ENCODE peak calls at places on chromosomes 7 and 10, in nine cellular contexts. One of them, this sample, is unnamed.

GRCh38 chr7:31938650-31939049 is 131.6 kb downstream of the PDE1C start:
- DNase-seq in RWPE1: peak
- DNase-seq in BJ: no peak
- DNase-seq in fibroblast of lung: no peak
- DNase-seq in thoracic aorta: no peak
- DNase-seq in Peyer's patch: no peak
- DNase-seq in endothelial cell: no peak
- DNase-seq in PC-3: peak
- DNase-seq in psoas muscle: no peak
- DNase-seq in this sample: no peak

GRCh38 chr10:101095550-101096213 is 33.9 kb downstream of the KAZALD1 start:
- DNase-seq in RWPE1: peak
- DNase-seq in BJ: no peak
- DNase-seq in fibroblast of lung: peak
- DNase-seq in thoracic aorta: no peak
- DNase-seq in Peyer's patch: peak
- DNase-seq in endothelial cell: peak
- DNase-seq in PC-3: peak
- DNase-seq in psoas muscle: peak
- DNase-seq in this sample: peak

GRCh38 chr7:132580277-132580676 is 4.0 kb upstream of the PLXNA4 start:
- DNase-seq in RWPE1: no peak
- DNase-seq in BJ: no peak
- DNase-seq in fibroblast of lung: no peak
- DNase-seq in thoracic aorta: no peak
- DNase-seq in Peyer's patch: no peak
- DNase-seq in endothelial cell: no peak
- DNase-seq in PC-3: peak
- DNase-seq in psoas muscle: no peak
- DNase-seq in this sample: no peak

GRCh38 chr7:157006205-157006747 is 4.2 kb downstream of the MNX1 start:
- DNase-seq in RWPE1: no peak
- DNase-seq in BJ: no peak
- DNase-seq in fibroblast of lung: no peak
- DNase-seq in thoracic aorta: no peak
- DNase-seq in Peyer's patch: peak
- DNase-seq in endothelial cell: peak
- DNase-seq in PC-3: no peak
- DNase-seq in psoas muscle: peak
- DNase-seq in this sample: no peak

GRCh38 chr10:101708870-101709269 is 13.9 kb upstream of the FBXW4 start:
- DNase-seq in RWPE1: no peak
- DNase-seq in BJ: no peak
- DNase-seq in fibroblast of lung: no peak
- DNase-seq in thoracic aorta: no peak
- DNase-seq in Peyer's patch: no peak
- DNase-seq in endothelial cell: no peak
- DNase-seq in PC-3: no peak
- DNase-seq in psoas muscle: no peak
- DNase-seq in this sample: no peak

GRCh38 chr7:43077732-43078391 is 34.6 kb upstream of the HECW1 start:
- DNase-seq in RWPE1: peak
- DNase-seq in BJ: no peak
- DNase-seq in fibroblast of lung: peak
- DNase-seq in thoracic aorta: no peak
- DNase-seq in Peyer's patch: no peak
- DNase-seq in endothelial cell: no peak
- DNase-seq in PC-3: peak
- DNase-seq in psoas muscle: no peak
- DNase-seq in this sample: no peak

GRCh38 chr7:55111007-55111406 is 92.2 kb downstream of the EGFR start:
- DNase-seq in RWPE1: no peak
- DNase-seq in BJ: peak
- DNase-seq in fibroblast of lung: peak
- DNase-seq in thoracic aorta: no peak
- DNase-seq in Peyer's patch: no peak
- DNase-seq in endothelial cell: no peak
- DNase-seq in PC-3: no peak
- DNase-seq in psoas muscle: no peak
- DNase-seq in this sample: no peak

GRCh38 chr7:73573276-73573675 is 5.1 kb downstream of the TBL2 start:
- DNase-seq in RWPE1: no peak
- DNase-seq in BJ: no peak
- DNase-seq in fibroblast of lung: no peak
- DNase-seq in thoracic aorta: no peak
- DNase-seq in Peyer's patch: no peak
- DNase-seq in endothelial cell: no peak
- DNase-seq in PC-3: no peak
- DNase-seq in psoas muscle: no peak
- DNase-seq in this sample: no peak

GRCh38 chr7:35420657-35421056 is 166.8 kb upstream of the TBX20 start:
- DNase-seq in RWPE1: no peak
- DNase-seq in BJ: no peak
- DNase-seq in fibroblast of lung: peak
- DNase-seq in thoracic aorta: no peak
- DNase-seq in Peyer's patch: no peak
- DNase-seq in endothelial cell: no peak
- DNase-seq in PC-3: peak
- DNase-seq in psoas muscle: no peak
- DNase-seq in this sample: no peak

GRCh38 chr10:31134303-31134928 is 102.8 kb upstream of the ZNF438 start:
- DNase-seq in RWPE1: peak
- DNase-seq in BJ: no peak
- DNase-seq in fibroblast of lung: peak
- DNase-seq in thoracic aorta: no peak
- DNase-seq in Peyer's patch: no peak
- DNase-seq in endothelial cell: peak
- DNase-seq in PC-3: peak
- DNase-seq in psoas muscle: peak
- DNase-seq in this sample: no peak

GRCh38 chr10:119348516-119349240 is 141.3 kb downstream of the GRK5 start:
- DNase-seq in RWPE1: no peak
- DNase-seq in BJ: no peak
- DNase-seq in fibroblast of lung: peak
- DNase-seq in thoracic aorta: no peak
- DNase-seq in Peyer's patch: peak
- DNase-seq in endothelial cell: no peak
- DNase-seq in PC-3: no peak
- DNase-seq in psoas muscle: no peak
- DNase-seq in this sample: no peak

GRCh38 chr10:97685395-97685958 is 1.6 kb downstream of the AVPI1 start:
- DNase-seq in RWPE1: peak
- DNase-seq in BJ: no peak
- DNase-seq in fibroblast of lung: peak
- DNase-seq in thoracic aorta: no peak
- DNase-seq in Peyer's patch: no peak
- DNase-seq in endothelial cell: peak
- DNase-seq in PC-3: peak
- DNase-seq in psoas muscle: no peak
- DNase-seq in this sample: peak

GRCh38 chr7:45070254-45070642 is 18.5 kb downstream of the NACAD start:
- DNase-seq in RWPE1: no peak
- DNase-seq in BJ: no peak
- DNase-seq in fibroblast of lung: no peak
- DNase-seq in thoracic aorta: no peak
- DNase-seq in Peyer's patch: no peak
- DNase-seq in endothelial cell: no peak
- DNase-seq in PC-3: no peak
- DNase-seq in psoas muscle: no peak
- DNase-seq in this sample: no peak

GRCh38 chr7:1713502-1714484 is 43.7 kb downstream of the ELFN1 start:
- DNase-seq in RWPE1: no peak
- DNase-seq in BJ: no peak
- DNase-seq in fibroblast of lung: no peak
- DNase-seq in thoracic aorta: no peak
- DNase-seq in Peyer's patch: no peak
- DNase-seq in endothelial cell: peak
- DNase-seq in PC-3: no peak
- DNase-seq in psoas muscle: peak
- DNase-seq in this sample: no peak

GRCh38 chr10:80444646-80445319 is 9.3 kb upstream of the TSPAN14 start:
- DNase-seq in RWPE1: peak
- DNase-seq in BJ: no peak
- DNase-seq in fibroblast of lung: peak
- DNase-seq in thoracic aorta: no peak
- DNase-seq in Peyer's patch: peak
- DNase-seq in endothelial cell: peak
- DNase-seq in PC-3: no peak
- DNase-seq in psoas muscle: peak
- DNase-seq in this sample: peak

GRCh38 chr10:91514025-91514424 is 103.9 kb downstream of the HECTD2 start:
- DNase-seq in RWPE1: no peak
- DNase-seq in BJ: no peak
- DNase-seq in fibroblast of lung: peak
- DNase-seq in thoracic aorta: no peak
- DNase-seq in Peyer's patch: no peak
- DNase-seq in endothelial cell: no peak
- DNase-seq in PC-3: peak
- DNase-seq in psoas muscle: no peak
- DNase-seq in this sample: no peak

GRCh38 chr10:28291881-28292297 is 11.0 kb downstream of the MPP7 start:
- DNase-seq in RWPE1: peak
- DNase-seq in BJ: peak
- DNase-seq in fibroblast of lung: peak
- DNase-seq in thoracic aorta: peak
- DNase-seq in Peyer's patch: no peak
- DNase-seq in endothelial cell: no peak
- DNase-seq in PC-3: peak
- DNase-seq in psoas muscle: no peak
- DNase-seq in this sample: peak

GRCh38 chr7:107972075-107972482 is 30.9 kb downstream of the LAMB1 start:
- DNase-seq in RWPE1: no peak
- DNase-seq in BJ: peak
- DNase-seq in fibroblast of lung: peak
- DNase-seq in thoracic aorta: no peak
- DNase-seq in Peyer's patch: no peak
- DNase-seq in endothelial cell: no peak
- DNase-seq in PC-3: no peak
- DNase-seq in psoas muscle: no peak
- DNase-seq in this sample: no peak

GRCh38 chr10:73814896-73815718 is 3.7 kb upstream of the NDST2 start:
- DNase-seq in RWPE1: peak
- DNase-seq in BJ: no peak
- DNase-seq in fibroblast of lung: no peak
- DNase-seq in thoracic aorta: no peak
- DNase-seq in Peyer's patch: no peak
- DNase-seq in endothelial cell: no peak
- DNase-seq in PC-3: peak
- DNase-seq in psoas muscle: peak
- DNase-seq in this sample: peak
- TF ChIP-seq CTCF in RWPE1: peak
- TF ChIP-seq CTCF in BJ: peak
- TF ChIP-seq CTCF in fibroblast of lung: peak
- TF ChIP-seq CTCF in thoracic aorta: peak
- TF ChIP-seq CTCF in Peyer's patch: no peak
- TF ChIP-seq CTCF in endothelial cell: peak
- TF ChIP-seq CTCF in PC-3: peak
- TF ChIP-seq CTCF in psoas muscle: peak
- TF ChIP-seq CTCF in this sample: no peak

DNA sequence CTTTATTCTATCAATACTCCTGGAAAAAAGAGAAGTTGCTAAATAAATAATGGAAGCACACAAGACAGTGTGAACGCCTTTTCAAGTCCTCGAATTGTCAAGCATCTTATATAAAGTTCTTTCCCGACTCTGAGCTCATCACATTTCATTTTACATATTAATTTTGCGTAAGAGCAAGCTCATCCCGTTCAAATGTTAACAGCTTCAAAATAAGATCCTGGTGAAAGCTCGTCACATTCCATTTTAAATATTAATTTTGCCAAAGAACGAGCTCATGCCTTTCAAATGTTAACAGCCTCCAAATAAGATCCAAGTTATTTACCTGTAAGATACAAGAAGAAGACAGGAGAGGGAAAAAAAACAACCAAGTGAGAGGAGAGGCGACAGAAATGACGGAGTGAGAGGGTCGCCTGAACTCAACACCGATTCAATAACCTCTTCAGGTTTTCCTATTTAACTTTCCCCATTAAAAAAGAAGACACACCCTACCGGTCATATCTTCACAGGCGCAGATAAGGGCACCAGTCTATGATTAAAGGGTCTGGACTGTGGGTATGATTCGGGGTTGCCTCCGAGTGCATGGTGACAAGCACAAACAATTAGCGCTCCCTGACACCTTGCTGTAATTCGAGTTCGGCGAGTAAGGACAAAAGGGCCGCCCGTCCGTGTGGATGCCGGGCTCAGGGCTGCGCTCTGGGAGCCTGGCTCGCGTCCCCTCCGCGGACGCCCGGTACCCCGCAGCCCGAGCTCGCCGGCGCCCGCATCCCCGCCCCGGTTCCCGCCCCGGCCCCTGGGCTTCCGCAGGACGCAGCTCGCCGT is 111.7 kb upstream of the RHEB start:
- DNase-seq in RWPE1: peak
- DNase-seq in BJ: no peak
- DNase-seq in fibroblast of lung: peak
- DNase-seq in thoracic aorta: no peak
- DNase-seq in Peyer's patch: no peak
- DNase-seq in endothelial cell: no peak
- DNase-seq in PC-3: peak
- DNase-seq in psoas muscle: no peak
- DNase-seq in this sample: peak
- TF ChIP-seq CTCF in RWPE1: no peak
- TF ChIP-seq CTCF in BJ: no peak
- TF ChIP-seq CTCF in fibroblast of lung: no peak
- TF ChIP-seq CTCF in thoracic aorta: peak
- TF ChIP-seq CTCF in Peyer's patch: peak
- TF ChIP-seq CTCF in endothelial cell: no peak
- TF ChIP-seq CTCF in PC-3: no peak
- TF ChIP-seq CTCF in psoas muscle: no peak
- TF ChIP-seq CTCF in this sample: no peak

GRCh38 chr7:28032738-28033380 is 147.7 kb downstream of the JAZF1 start:
- DNase-seq in RWPE1: no peak
- DNase-seq in BJ: no peak
- DNase-seq in fibroblast of lung: no peak
- DNase-seq in thoracic aorta: no peak
- DNase-seq in Peyer's patch: no peak
- DNase-seq in endothelial cell: peak
- DNase-seq in PC-3: no peak
- DNase-seq in psoas muscle: no peak
- DNase-seq in this sample: no peak
- TF ChIP-seq CTCF in RWPE1: no peak
- TF ChIP-seq CTCF in BJ: no peak
- TF ChIP-seq CTCF in fibroblast of lung: no peak
- TF ChIP-seq CTCF in thoracic aorta: no peak
- TF ChIP-seq CTCF in Peyer's patch: no peak
- TF ChIP-seq CTCF in endothelial cell: no peak
- TF ChIP-seq CTCF in PC-3: no peak
- TF ChIP-seq CTCF in psoas muscle: no peak
- TF ChIP-seq CTCF in this sample: no peak

DNA sequence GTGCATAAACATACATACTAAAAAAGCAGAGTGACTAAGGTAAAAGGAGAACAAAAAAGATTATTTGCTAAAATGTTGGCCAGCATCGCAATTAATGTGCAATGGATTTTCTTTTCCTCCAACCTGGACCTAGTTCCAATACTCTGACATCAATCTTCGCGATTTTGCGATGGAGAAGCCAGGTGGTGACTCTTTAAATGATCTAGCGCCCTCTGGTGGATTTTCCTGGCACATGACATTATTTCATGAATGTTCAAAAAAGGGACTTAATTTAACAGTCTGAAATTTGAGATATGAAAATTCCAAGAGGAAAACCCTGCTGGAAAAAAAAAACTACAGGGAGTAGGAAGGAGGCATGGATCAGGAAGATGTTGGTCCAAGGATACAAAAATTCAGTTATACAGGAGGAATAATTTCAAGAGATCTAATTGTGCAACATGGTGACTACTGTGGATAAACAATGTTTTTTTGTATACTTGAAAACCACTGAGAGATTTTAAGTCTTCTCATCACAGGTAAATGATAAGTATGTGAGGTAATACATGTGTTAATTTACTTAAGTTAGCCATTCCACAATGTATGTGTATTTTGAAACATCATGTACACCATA is 4.3 kb upstream of the KCNMA1 start:
- DNase-seq in RWPE1: peak
- DNase-seq in BJ: peak
- DNase-seq in fibroblast of lung: peak
- DNase-seq in thoracic aorta: peak
- DNase-seq in Peyer's patch: no peak
- DNase-seq in endothelial cell: peak
- DNase-seq in PC-3: peak
- DNase-seq in psoas muscle: no peak
- DNase-seq in this sample: peak
- TF ChIP-seq CTCF in RWPE1: peak
- TF ChIP-seq CTCF in BJ: peak
- TF ChIP-seq CTCF in fibroblast of lung: peak
- TF ChIP-seq CTCF in thoracic aorta: peak
- TF ChIP-seq CTCF in Peyer's patch: peak
- TF ChIP-seq CTCF in endothelial cell: peak
- TF ChIP-seq CTCF in PC-3: peak
- TF ChIP-seq CTCF in psoas muscle: peak
- TF ChIP-seq CTCF in this sample: peak